ENCODE peak calls at places on chromosomes 7 and 10, in eight cellular contexts. G, F, I, A, V, E, C and R are unnamed samples.

GRCh38 chr7:38182450-38182849 is 4.4 kb downstream of the STARD3NL start:
- DNase-seq in G (no peak), F (peak; percentile 46), I (no peak), A (no peak), V (no peak), E (no peak), C (no peak), R (no peak)

GRCh38 chr7:43905954-43906326 is 456 bp downstream of the URGCP start:
- DNase-seq in G (no peak), F (peak; percentile 45), I (peak; percentile 57), A (no peak), V (peak; percentile 21), E (peak; percentile 47), C (peak; percentile 80), R (no peak)

GRCh38 chr10:690227-691161 is 1.0 kb upstream of the DIP2C start:
- DNase-seq in G (no peak), F (no peak), I (no peak), A (no peak), V (no peak), E (no peak), C (no peak), R (no peak)

GRCh38 chr10:130808686-130809085 is 502.8 kb downstream of the TCERG1L start:
- DNase-seq in G (no peak), F (no peak), I (no peak), A (no peak), V (no peak), E (no peak), C (no peak), R (no peak)

GRCh38 chr10:60896033-60896432 is 48.0 kb downstream of the RHOBTB1 start:
- DNase-seq in G (no peak), F (no peak), I (no peak), A (no peak), V (no peak), E (peak; percentile 61), C (no peak), R (no peak)

GRCh38 chr7:69598487-69599148 is 343 bp downstream of the AUTS2 start:
- DNase-seq in G (peak; percentile 65), F (no peak), I (peak; percentile 51), A (no peak), V (peak; percentile 26), E (no peak), C (peak; percentile 76), R (peak; percentile 16)

GRCh38 chr7:14767716-14768425 is 134.7 kb downstream of the DGKB start:
- DNase-seq in G (no peak), F (no peak), I (no peak), A (no peak), V (no peak), E (peak; percentile 6), C (no peak), R (no peak)

GRCh38 chr7:27697861-27698430 is 35.3 kb upstream of the HIBADH start:
- DNase-seq in G (peak; percentile 64), F (no peak), I (no peak), A (no peak), V (no peak), E (peak; percentile 37), C (no peak), R (peak; percentile 31)

GRCh38 chr10:60488111-60488669 is 98.5 kb upstream of the ANK3 start:
- DNase-seq in G (no peak), F (no peak), I (no peak), A (no peak), V (no peak), E (no peak), C (no peak), R (no peak)

GRCh38 chr10:58625070-58625469 is 112.4 kb downstream of the BICC1 start:
- DNase-seq in G (no peak), F (no peak), I (no peak), A (no peak), V (no peak), E (peak; percentile 77), C (no peak), R (no peak)

GRCh38 chr7:19519443-19519977 is 189.3 kb downstream of the POLR1F start:
- DNase-seq in G (no peak), F (no peak), I (no peak), A (no peak), V (no peak), E (peak; percentile 59), C (no peak), R (no peak)

DNA sequence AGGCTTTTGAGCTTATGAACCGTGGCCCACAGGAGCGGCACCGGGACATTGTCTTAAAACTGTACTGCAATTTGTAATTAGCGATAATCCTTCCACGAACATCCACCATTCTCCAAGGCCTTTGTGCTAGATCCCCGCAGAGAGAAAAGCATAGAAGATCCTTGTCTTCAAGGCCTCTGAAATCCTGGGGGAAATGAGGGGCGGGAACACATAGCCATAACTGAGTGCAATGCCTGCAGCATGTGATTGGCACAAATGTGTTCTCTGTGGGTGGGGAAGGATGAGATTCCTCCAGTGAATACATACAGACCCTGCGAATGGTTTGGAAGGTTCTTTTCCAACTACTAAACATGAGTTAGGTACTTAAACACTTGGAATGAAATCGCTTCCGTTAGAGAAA is 25.9 kb upstream of the PROSER2 start:
- DNase-seq in G (no peak), F (no peak), I (no peak), A (no peak), V (no peak), E (no peak), C (no peak), R (no peak)
- H3K4me1 ChIP-seq in G (peaks cover 10% of the 10 kb centered on the region), F (peaks cover 12% of the 10 kb centered on the region), I (no peaks in the 10 kb centered on the region), A (peaks cover 5% of the 10 kb centered on the region), V (no peaks in the 10 kb centered on the region), E (no peaks in the 10 kb centered on the region), C (no peaks in the 10 kb centered on the region), R (no peaks in the 10 kb centered on the region)

GRCh38 chr10:49562893-49563292 is 24.0 kb upstream of the ERCC6 start:
- DNase-seq in G (no peak), F (no peak), I (no peak), A (no peak), V (no peak), E (peak; percentile 47), C (no peak), R (no peak)

GRCh38 chr10:49558194-49558593 is 19.3 kb upstream of the ERCC6 start:
- DNase-seq in G (no peak), F (no peak), I (no peak), A (no peak), V (no peak), E (peak; percentile 30), C (no peak), R (no peak)

GRCh38 chr10:49560526-49560925 is 21.6 kb upstream of the ERCC6 start:
- DNase-seq in G (no peak), F (no peak), I (no peak), A (no peak), V (no peak), E (no peak), C (no peak), R (no peak)

GRCh38 chr10:49556723-49557122 is 17.8 kb upstream of the ERCC6 start:
- DNase-seq in G (no peak), F (no peak), I (no peak), A (no peak), V (no peak), E (peak; percentile 29), C (no peak), R (no peak)

GRCh38 chr10:49559476-49559875 is 20.6 kb upstream of the ERCC6 start:
- DNase-seq in G (no peak), F (no peak), I (no peak), A (no peak), V (no peak), E (peak; percentile 54), C (no peak), R (no peak)
- H3K4me1 ChIP-seq in G (no peaks in the 10 kb centered on the region), F (no peaks in the 10 kb centered on the region), I (no peaks in the 10 kb centered on the region), A (no peaks in the 10 kb centered on the region), V (no peaks in the 10 kb centered on the region), E (no peaks in the 10 kb centered on the region), C (no peaks in the 10 kb centered on the region), R (no peaks in the 10 kb centered on the region)

DNA sequence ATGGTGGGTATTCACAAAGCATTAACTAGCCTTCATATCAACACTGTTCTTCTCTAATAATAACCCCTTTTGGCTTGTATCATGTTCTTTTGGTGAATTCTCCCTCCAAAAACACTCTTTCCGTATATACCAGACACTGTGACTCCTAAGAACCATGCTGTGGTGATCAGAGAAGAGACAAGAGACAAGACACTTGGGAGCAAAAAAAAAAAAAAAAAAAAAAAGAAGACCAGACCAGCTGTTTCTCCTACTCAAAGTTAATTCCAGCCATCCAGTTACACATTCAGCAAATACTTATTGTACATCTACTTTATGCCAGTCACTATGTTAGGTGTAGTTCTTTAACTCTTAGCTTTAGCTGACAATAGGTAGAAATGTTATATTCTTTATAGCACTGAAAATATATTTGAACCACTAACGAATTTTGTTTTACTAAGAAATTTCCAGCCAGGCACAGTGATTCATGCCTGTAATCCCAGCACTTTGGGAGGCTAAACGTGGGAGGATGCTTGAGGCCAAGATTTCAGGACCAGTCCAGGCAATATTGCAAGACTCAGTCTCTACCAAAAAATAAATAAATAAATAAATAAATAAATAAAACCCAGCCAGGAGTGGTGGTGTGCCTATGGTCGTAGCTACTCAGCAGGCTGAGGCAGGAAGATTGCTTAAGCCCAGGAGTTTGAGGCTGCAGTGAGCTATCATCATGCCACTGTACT is 40.0 kb downstream of the PIP4K2A start:
- DNase-seq in G (no peak), F (no peak), I (no peak), A (no peak), V (no peak), E (peak; percentile 38), C (no peak), R (no peak)
- H3K4me1 ChIP-seq in G (no peaks in the 10 kb centered on the region), F (peaks cover 21% of the 10 kb centered on the region), I (no peaks in the 10 kb centered on the region), A (no peaks in the 10 kb centered on the region), V (no peaks in the 10 kb centered on the region), E (no peaks in the 10 kb centered on the region), C (no peaks in the 10 kb centered on the region), R (no peaks in the 10 kb centered on the region)

GRCh38 chr7:74479066-74479781 is 25.5 kb downstream of the GTF2IRD1 start:
- DNase-seq in G (no peak), F (no peak), I (peak; percentile 50), A (no peak), V (peak; percentile 71), E (peak; percentile 52), C (peak; percentile 86), R (peak; percentile 54)

GRCh38 chr7:74479961-74480829 is 26.5 kb downstream of the GTF2IRD1 start:
- DNase-seq in G (no peak), F (no peak), I (peak; percentile 92), A (no peak), V (peak; percentile 90), E (peak; percentile 86), C (peak; percentile 86), R (peak; percentile 96)

GRCh38 chr7:74482629-74483401 is 29.1 kb downstream of the GTF2IRD1 start:
- DNase-seq in G (no peak), F (no peak), I (no peak), A (no peak), V (peak; percentile 48), E (peak; percentile 98), C (no peak), R (peak; percentile 89)

GRCh38 chr7:74481458-74482324 is 28.0 kb downstream of the GTF2IRD1 start:
- DNase-seq in G (no peak), F (no peak), I (no peak), A (no peak), V (no peak), E (peak; percentile 23), C (no peak), R (peak; percentile 86)

DNA sequence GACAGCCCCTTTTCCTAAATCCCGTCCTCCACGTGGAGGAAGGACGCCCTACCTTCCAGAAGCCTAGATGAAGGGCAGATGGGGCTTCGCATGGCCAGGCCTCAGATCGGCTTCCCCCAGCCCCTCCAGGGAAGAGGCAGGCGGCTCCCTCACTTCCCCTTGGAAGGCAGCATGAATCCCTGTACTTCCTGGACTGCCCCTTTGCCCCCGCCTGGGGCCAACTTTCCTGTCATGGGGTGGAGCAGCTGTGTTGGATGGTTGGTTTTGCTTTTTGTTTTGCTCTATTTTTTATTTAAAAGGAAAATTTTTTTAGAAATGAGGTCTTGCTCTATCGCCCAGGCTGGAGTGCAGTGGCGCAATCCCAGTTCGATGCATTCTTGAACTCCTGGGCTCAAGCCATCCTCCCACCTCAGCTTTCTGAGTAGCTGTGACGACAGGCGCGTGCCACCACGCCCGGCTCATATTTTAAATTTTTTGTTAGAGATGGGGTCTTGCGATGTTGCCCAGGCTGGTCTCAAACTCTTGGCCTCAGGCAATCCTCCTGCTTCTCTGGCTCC is 27.2 kb downstream of the GTF2IRD1 start:
- DNase-seq in G (no peak), F (no peak), I (peak; percentile 73), A (no peak), V (peak; percentile 62), E (peak; percentile 91), C (no peak), R (no peak)
- H3K4me1 ChIP-seq in G (peaks cover 21% of the 10 kb centered on the region), F (peaks cover 31% of the 10 kb centered on the region), I (peaks cover 53% of the 10 kb centered on the region), A (peaks cover 7% of the 10 kb centered on the region), V (peaks cover 73% of the 10 kb centered on the region), E (peaks cover 59% of the 10 kb centered on the region), C (peaks cover 47% of the 10 kb centered on the region), R (peaks cover 85% of the 10 kb centered on the region)